ENCODE peak calls at places on chromosome 7, in eight cellular contexts. X, B, N, Q, P, O, L and M are unnamed samples.

GRCh38 chr7:101924171-101924570 is 106.7 kb downstream of the CUX1 start:
- DNase-seq in L (no peak), O (peak), N (no peak), X (no peak), B (no peak), P (no peak), Q (peak), M (no peak)

GRCh38 chr7:34991938-34992840 is 45.1 kb downstream of the DPY19L1 start:
- DNase-seq in B (no peak), Q (no peak), L (peak), N (no peak), X (peak), P (no peak), O (peak), M (no peak)

GRCh38 chr7:79506481-79506880 is 53.0 kb upstream of the MAGI2 start:
- DNase-seq in L (no peak), Q (no peak), X (no peak), O (no peak), N (no peak), B (no peak), P (no peak), M (peak)

GRCh38 chr7:78020874-78021249 is 222.3 kb downstream of the PHTF2 start:
- DNase-seq in B (no peak), L (no peak), O (no peak), X (no peak), Q (no peak), P (no peak), N (no peak), M (no peak)

GRCh38 chr7:25928549-25929330 is 223.3 kb upstream of the NFE2L3 start:
- DNase-seq in X (no peak), O (no peak), Q (no peak), N (no peak), B (no peak), L (no peak), P (no peak), M (no peak)

GRCh38 chr7:149286811-149287400 is 24.9 kb downstream of the ZNF783 start:
- DNase-seq in N (no peak), Q (no peak), O (no peak), X (no peak), B (no peak), L (no peak), P (no peak), M (peak)

GRCh38 chr7:131506597-131506996 is 49.8 kb downstream of the PODXL start:
- DNase-seq in X (no peak), N (no peak), P (no peak), L (no peak), Q (no peak), B (no peak), O (peak), M (no peak)

GRCh38 chr7:32461484-32461883 is 28.7 kb downstream of the LSM5 start:
- DNase-seq in Q (no peak), O (no peak), X (no peak), P (no peak), B (no peak), L (no peak), N (no peak), M (no peak)

GRCh38 chr7:26202019-26202985 is 757 bp downstream of the CBX3 start:
- DNase-seq in O (peak), Q (peak), B (peak), P (peak), X (peak), N (peak), L (peak), M (no peak)

GRCh38 chr7:49580000-49580399 is 193.4 kb upstream of the VWC2 start:
- DNase-seq in P (no peak), Q (no peak), L (no peak), O (no peak), N (no peak), X (no peak), B (no peak), M (peak)

GRCh38 chr7:132380065-132380464 is 196.2 kb downstream of the PLXNA4 start:
- DNase-seq in O (no peak), N (no peak), Q (peak), X (no peak), P (no peak), L (no peak), B (no peak), M (no peak)